ENCODE peak calls at places on chromosomes 16 and 17, in six cellular contexts. One of them, this sample, is unnamed.

GRCh38 chr16:3872216-3872895 is 8.2 kb downstream of the CREBBP start:
- DNase-seq in AG04450: no peak
- DNase-seq in CD8-positive, alpha-beta T cell: no peak
- DNase-seq in tibial nerve: no peak
- DNase-seq in stomach: no peak
- DNase-seq in heart left ventricle: no peak
- DNase-seq in this sample: no peak

GRCh38 chr16:88732172-88732960 is 26.1 kb downstream of the CTU2 start:
- DNase-seq in AG04450: no peak
- DNase-seq in CD8-positive, alpha-beta T cell: no peak
- DNase-seq in tibial nerve: no peak
- DNase-seq in stomach: no peak
- DNase-seq in heart left ventricle: no peak
- DNase-seq in this sample: no peak

GRCh38 chr16:9050102-9050830 is 41.2 kb upstream of the HAPSTR1 start:
- DNase-seq in AG04450: no peak
- DNase-seq in CD8-positive, alpha-beta T cell: no peak
- DNase-seq in tibial nerve: no peak
- DNase-seq in stomach: no peak
- DNase-seq in heart left ventricle: no peak
- DNase-seq in this sample: no peak

GRCh38 chr16:85103096-85104079 is 8.9 kb downstream of the CIBAR2 start:
- DNase-seq in AG04450: no peak
- DNase-seq in CD8-positive, alpha-beta T cell: no peak
- DNase-seq in tibial nerve: no peak
- DNase-seq in stomach: no peak
- DNase-seq in heart left ventricle: no peak
- DNase-seq in this sample: no peak

GRCh38 chr16:29663020-29663828 is at the start of gene SPN:
- DNase-seq in AG04450: no peak
- DNase-seq in CD8-positive, alpha-beta T cell: peak
- DNase-seq in tibial nerve: no peak
- DNase-seq in stomach: no peak
- DNase-seq in heart left ventricle: no peak
- DNase-seq in this sample: no peak

GRCh38 chr16:3175157-3176153 is 12.5 kb upstream of the OR1F1 start:
- DNase-seq in AG04450: no peak
- DNase-seq in CD8-positive, alpha-beta T cell: no peak
- DNase-seq in tibial nerve: no peak
- DNase-seq in stomach: no peak
- DNase-seq in heart left ventricle: no peak
- DNase-seq in this sample: no peak

GRCh38 chr17:42422412-42422957 is 571 bp downstream of the CAVIN1 start:
- DNase-seq in AG04450: no peak
- DNase-seq in CD8-positive, alpha-beta T cell: no peak
- DNase-seq in tibial nerve: no peak
- DNase-seq in stomach: peak
- DNase-seq in heart left ventricle: peak
- DNase-seq in this sample: peak

GRCh38 chr16:73921295-73921694 is 375.3 kb upstream of the PSMD7 start:
- DNase-seq in AG04450: no peak
- DNase-seq in CD8-positive, alpha-beta T cell: no peak
- DNase-seq in tibial nerve: no peak
- DNase-seq in stomach: no peak
- DNase-seq in heart left ventricle: no peak
- DNase-seq in this sample: no peak

GRCh38 chr17:17837966-17838962 is 1.5 kb upstream of the SREBF1 start:
- DNase-seq in AG04450: no peak
- DNase-seq in CD8-positive, alpha-beta T cell: no peak
- DNase-seq in tibial nerve: peak
- DNase-seq in stomach: no peak
- DNase-seq in heart left ventricle: no peak
- DNase-seq in this sample: no peak

GRCh38 chr17:55969577-55969976 is 183.7 kb upstream of the ANKFN1 start:
- DNase-seq in AG04450: no peak
- DNase-seq in CD8-positive, alpha-beta T cell: no peak
- DNase-seq in tibial nerve: no peak
- DNase-seq in stomach: no peak
- DNase-seq in heart left ventricle: no peak
- DNase-seq in this sample: no peak

GRCh38 chr16:11356573-11357331 is 11.5 kb downstream of the RMI2 start:
- DNase-seq in AG04450: no peak
- DNase-seq in CD8-positive, alpha-beta T cell: peak
- DNase-seq in tibial nerve: peak
- DNase-seq in stomach: peak
- DNase-seq in heart left ventricle: peak
- DNase-seq in this sample: peak

GRCh38 chr17:7354262-7354781 is 634 bp upstream of the TMEM95 start:
- DNase-seq in AG04450: no peak
- DNase-seq in CD8-positive, alpha-beta T cell: no peak
- DNase-seq in tibial nerve: no peak
- DNase-seq in stomach: no peak
- DNase-seq in heart left ventricle: no peak
- DNase-seq in this sample: no peak

GRCh38 chr17:40511667-40512221 is 10.3 kb upstream of the TNS4 start:
- DNase-seq in AG04450: no peak
- DNase-seq in CD8-positive, alpha-beta T cell: no peak
- DNase-seq in tibial nerve: no peak
- DNase-seq in stomach: no peak
- DNase-seq in heart left ventricle: no peak
- DNase-seq in this sample: peak

GRCh38 chr17:38861399-38861843 is 7.9 kb upstream of the RPL23 start:
- DNase-seq in AG04450: no peak
- DNase-seq in CD8-positive, alpha-beta T cell: no peak
- DNase-seq in tibial nerve: no peak
- DNase-seq in stomach: no peak
- DNase-seq in heart left ventricle: no peak
- DNase-seq in this sample: no peak

GRCh38 chr16:79656537-79657115 is 56.1 kb upstream of the MAF start:
- DNase-seq in AG04450: no peak
- DNase-seq in CD8-positive, alpha-beta T cell: no peak
- DNase-seq in tibial nerve: no peak
- DNase-seq in stomach: no peak
- DNase-seq in heart left ventricle: no peak
- DNase-seq in this sample: no peak

GRCh38 chr16:31138621-31139578 is 3.4 kb upstream of the PRSS8 start:
- DNase-seq in AG04450: no peak
- DNase-seq in CD8-positive, alpha-beta T cell: no peak
- DNase-seq in tibial nerve: no peak
- DNase-seq in stomach: peak
- DNase-seq in heart left ventricle: peak
- DNase-seq in this sample: peak

GRCh38 chr17:79843475-79843916 is 4.3 kb upstream of the CBX4 start:
- DNase-seq in AG04450: no peak
- DNase-seq in CD8-positive, alpha-beta T cell: no peak
- DNase-seq in tibial nerve: no peak
- DNase-seq in stomach: no peak
- DNase-seq in heart left ventricle: peak
- DNase-seq in this sample: no peak

GRCh38 chr16:83054302-83054701 is 427.5 kb downstream of the CDH13 start:
- DNase-seq in AG04450: no peak
- DNase-seq in CD8-positive, alpha-beta T cell: no peak
- DNase-seq in tibial nerve: no peak
- DNase-seq in stomach: no peak
- DNase-seq in heart left ventricle: no peak
- DNase-seq in this sample: no peak

GRCh38 chr16:3904875-3905274 is 24.4 kb upstream of the CREBBP start:
- DNase-seq in AG04450: no peak
- DNase-seq in CD8-positive, alpha-beta T cell: no peak
- DNase-seq in tibial nerve: no peak
- DNase-seq in stomach: no peak
- DNase-seq in heart left ventricle: no peak
- DNase-seq in this sample: no peak

GRCh38 chr16:5430598-5430997 is 333.0 kb upstream of the EEF2KMT start:
- DNase-seq in AG04450: no peak
- DNase-seq in CD8-positive, alpha-beta T cell: no peak
- DNase-seq in tibial nerve: no peak
- DNase-seq in stomach: no peak
- DNase-seq in heart left ventricle: no peak
- DNase-seq in this sample: no peak

GRCh38 chr17:77476920-77477805 is 336.4 kb downstream of the SEC14L1 start:
- DNase-seq in AG04450: peak
- DNase-seq in CD8-positive, alpha-beta T cell: no peak
- DNase-seq in tibial nerve: peak
- DNase-seq in stomach: peak
- DNase-seq in heart left ventricle: peak
- DNase-seq in this sample: peak

GRCh38 chr17:44941712-44942331 is 5.8 kb downstream of the KIF18B start:
- DNase-seq in AG04450: no peak
- DNase-seq in CD8-positive, alpha-beta T cell: no peak
- DNase-seq in tibial nerve: no peak
- DNase-seq in stomach: no peak
- DNase-seq in heart left ventricle: no peak
- DNase-seq in this sample: no peak

GRCh38 chr16:81456523-81457325 is 12.1 kb downstream of the CMIP start:
- DNase-seq in AG04450: no peak
- DNase-seq in CD8-positive, alpha-beta T cell: no peak
- DNase-seq in tibial nerve: no peak
- DNase-seq in stomach: peak
- DNase-seq in heart left ventricle: no peak
- DNase-seq in this sample: no peak
- H3K27ac ChIP-seq in AG04450: no peak
- H3K27ac ChIP-seq in CD8-positive, alpha-beta T cell: no peak
- H3K27ac ChIP-seq in tibial nerve: no peak
- H3K27ac ChIP-seq in stomach: peak
- H3K27ac ChIP-seq in heart left ventricle: no peak
- H3K27ac ChIP-seq in this sample: no peak

DNA sequence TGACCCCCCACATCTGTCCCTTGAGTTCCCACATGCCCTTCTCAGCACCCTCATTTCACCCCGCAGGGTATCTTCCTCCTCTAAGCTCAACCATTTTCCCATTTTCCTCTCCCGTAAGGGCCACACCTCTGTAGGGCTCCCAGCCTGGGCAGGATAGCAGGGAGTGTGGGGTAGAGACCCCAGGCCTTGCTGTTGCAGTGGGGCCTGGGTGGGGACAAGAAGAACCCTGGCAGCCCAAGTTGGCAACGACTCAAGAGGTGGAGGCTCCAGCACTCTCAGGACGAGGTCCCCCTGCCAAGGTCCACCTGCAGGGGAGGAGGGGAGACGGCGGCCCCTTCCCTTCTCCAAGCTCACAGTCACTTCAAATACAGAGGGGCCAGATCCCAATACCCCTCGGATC is 2.0 kb upstream of the TMEM92 start:
- DNase-seq in AG04450: no peak
- DNase-seq in CD8-positive, alpha-beta T cell: no peak
- DNase-seq in tibial nerve: no peak
- DNase-seq in stomach: no peak
- DNase-seq in heart left ventricle: no peak
- DNase-seq in this sample: no peak
- H3K27ac ChIP-seq in AG04450: peak
- H3K27ac ChIP-seq in CD8-positive, alpha-beta T cell: no peak
- H3K27ac ChIP-seq in tibial nerve: peak
- H3K27ac ChIP-seq in stomach: peak
- H3K27ac ChIP-seq in heart left ventricle: no peak
- H3K27ac ChIP-seq in this sample: peak

DNA sequence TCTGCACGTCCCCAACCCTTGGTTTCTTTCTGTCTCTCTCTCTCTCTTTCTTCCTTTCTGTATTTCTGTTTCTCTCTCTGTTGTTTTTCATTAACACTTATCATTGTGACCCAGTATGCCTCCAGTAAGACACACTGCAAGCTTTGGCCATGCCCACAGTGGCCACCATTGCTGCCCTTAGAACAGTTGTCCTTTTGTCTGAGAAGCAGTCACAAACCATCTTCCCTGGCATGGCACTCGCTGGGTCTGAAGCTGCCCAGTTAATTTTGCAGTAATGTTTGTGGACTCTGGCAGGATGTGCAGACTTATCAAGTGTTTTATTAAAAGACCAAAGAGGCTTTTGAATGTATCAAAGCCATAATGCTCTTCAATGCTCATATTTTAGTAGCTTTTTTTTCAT is 146.9 kb downstream of the MSI2 start:
- DNase-seq in AG04450: no peak
- DNase-seq in CD8-positive, alpha-beta T cell: no peak
- DNase-seq in tibial nerve: no peak
- DNase-seq in stomach: no peak
- DNase-seq in heart left ventricle: no peak
- DNase-seq in this sample: no peak
- H3K27ac ChIP-seq in AG04450: no peak
- H3K27ac ChIP-seq in CD8-positive, alpha-beta T cell: no peak
- H3K27ac ChIP-seq in tibial nerve: no peak
- H3K27ac ChIP-seq in stomach: no peak
- H3K27ac ChIP-seq in heart left ventricle: no peak
- H3K27ac ChIP-seq in this sample: peak

GRCh38 chr17:2027528-2028233 is 2.3 kb upstream of the DPH1 start:
- DNase-seq in AG04450: no peak
- DNase-seq in CD8-positive, alpha-beta T cell: no peak
- DNase-seq in tibial nerve: no peak
- DNase-seq in stomach: no peak
- DNase-seq in heart left ventricle: no peak
- DNase-seq in this sample: no peak

GRCh38 chr17:2028234-2028614 is 1.7 kb upstream of the DPH1 start:
- DNase-seq in AG04450: no peak
- DNase-seq in CD8-positive, alpha-beta T cell: no peak
- DNase-seq in tibial nerve: no peak
- DNase-seq in stomach: no peak
- DNase-seq in heart left ventricle: no peak
- DNase-seq in this sample: no peak

GRCh38 chr17:2030779-2031163 is 818 bp downstream of the DPH1 start:
- DNase-seq in AG04450: peak
- DNase-seq in CD8-positive, alpha-beta T cell: no peak
- DNase-seq in tibial nerve: no peak
- DNase-seq in stomach: no peak
- DNase-seq in heart left ventricle: no peak
- DNase-seq in this sample: no peak

GRCh38 chr17:2028737-2029136 is 1.2 kb upstream of the DPH1 start:
- DNase-seq in AG04450: no peak
- DNase-seq in CD8-positive, alpha-beta T cell: no peak
- DNase-seq in tibial nerve: no peak
- DNase-seq in stomach: no peak
- DNase-seq in heart left ventricle: no peak
- DNase-seq in this sample: no peak

DNA sequence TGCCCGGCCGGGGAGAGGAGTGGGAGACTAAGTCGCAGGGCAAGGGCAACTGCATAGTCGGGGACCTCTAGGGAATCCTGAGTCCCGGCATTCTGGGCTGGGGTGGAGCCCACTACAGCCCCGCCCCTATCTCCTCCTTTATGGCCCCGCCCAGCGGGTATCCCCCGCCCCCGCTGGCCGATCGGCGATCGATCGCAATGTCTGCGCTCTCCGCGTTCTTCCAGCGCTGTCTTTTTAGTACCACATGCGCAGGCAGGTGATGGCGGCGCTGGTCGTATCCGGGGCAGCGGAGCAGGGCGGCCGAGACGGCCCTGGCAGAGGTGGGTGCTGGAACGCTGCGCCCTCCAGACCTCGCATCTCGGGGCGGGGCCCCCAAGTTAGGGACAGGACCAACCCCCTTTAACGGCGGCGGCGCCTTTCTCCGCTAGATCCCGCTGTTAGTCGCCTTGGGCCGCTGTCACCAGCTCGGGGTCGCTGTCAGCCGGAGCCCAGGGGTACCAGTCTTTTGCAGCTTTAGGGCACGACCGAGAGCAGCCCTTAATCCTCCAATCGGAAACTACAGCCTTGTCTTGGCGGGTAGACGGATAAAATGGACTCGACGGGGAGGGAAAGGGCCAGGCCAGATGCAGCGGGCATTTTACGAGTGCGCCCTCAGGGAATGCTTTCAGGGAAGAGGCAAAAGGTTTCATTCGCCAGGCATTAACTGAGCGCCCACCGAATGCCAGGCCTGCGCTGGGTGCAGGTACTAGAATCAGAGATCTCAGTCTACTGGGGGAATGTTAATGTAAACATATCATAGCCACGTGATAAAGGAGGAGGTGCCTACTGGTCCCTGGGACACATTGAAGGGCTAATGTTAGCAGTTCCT is at the start of gene DPH1:
- DNase-seq in AG04450: peak
- DNase-seq in CD8-positive, alpha-beta T cell: peak
- DNase-seq in tibial nerve: peak
- DNase-seq in stomach: peak
- DNase-seq in heart left ventricle: peak
- DNase-seq in this sample: peak
- H3K27ac ChIP-seq in AG04450: peak
- H3K27ac ChIP-seq in CD8-positive, alpha-beta T cell: peak
- H3K27ac ChIP-seq in tibial nerve: no peak
- H3K27ac ChIP-seq in stomach: peak
- H3K27ac ChIP-seq in heart left ventricle: no peak
- H3K27ac ChIP-seq in this sample: peak

This sample was measured in gastrocnemius medialis.